ENCODE peak calls at places on chromosomes 11 and 22, in seven cellular contexts. One of them, this sample, is unnamed.

GRCh38 chr22:41976070-41976901 is 7.0 kb downstream of the SEPTIN3 start:
- DNase-seq in fibroblast of mammary gland: no peak
- DNase-seq in ovary: no peak
- DNase-seq in HL-60: peak; percentile 13
- DNase-seq in prostate gland: peak; percentile 46
- DNase-seq in sigmoid colon: no peak
- DNase-seq in AG09319: no peak
- DNase-seq in this sample: no peak

GRCh38 chr11:26028294-26028954 is 303.5 kb upstream of the ANO3 start:
- DNase-seq in fibroblast of mammary gland: peak; percentile 73
- DNase-seq in ovary: no peak
- DNase-seq in HL-60: no peak
- DNase-seq in prostate gland: no peak
- DNase-seq in sigmoid colon: no peak
- DNase-seq in AG09319: peak; percentile 8
- DNase-seq in this sample: no peak

GRCh38 chr11:20584093-20584774 is 15.2 kb upstream of the SLC6A5 start:
- DNase-seq in fibroblast of mammary gland: no peak
- DNase-seq in ovary: no peak
- DNase-seq in HL-60: no peak
- DNase-seq in prostate gland: no peak
- DNase-seq in sigmoid colon: no peak
- DNase-seq in AG09319: no peak
- DNase-seq in this sample: no peak

GRCh38 chr22:47678667-47679287 is 916.3 kb downstream of the TBC1D22A start:
- DNase-seq in fibroblast of mammary gland: no peak
- DNase-seq in ovary: no peak
- DNase-seq in HL-60: no peak
- DNase-seq in prostate gland: no peak
- DNase-seq in sigmoid colon: no peak
- DNase-seq in AG09319: no peak
- DNase-seq in this sample: no peak

GRCh38 chr11:2518112-2518982 is 73.5 kb downstream of the KCNQ1 start:
- DNase-seq in fibroblast of mammary gland: no peak
- DNase-seq in ovary: peak; percentile 13
- DNase-seq in HL-60: no peak
- DNase-seq in prostate gland: no peak
- DNase-seq in sigmoid colon: peak; percentile 50
- DNase-seq in AG09319: no peak
- DNase-seq in this sample: no peak

GRCh38 chr11:71368966-71369365 is 79.2 kb downstream of the DHCR7 start:
- DNase-seq in fibroblast of mammary gland: no peak
- DNase-seq in ovary: no peak
- DNase-seq in HL-60: no peak
- DNase-seq in prostate gland: no peak
- DNase-seq in sigmoid colon: no peak
- DNase-seq in AG09319: no peak
- DNase-seq in this sample: no peak

GRCh38 chr11:59559886-59560285 is 48.5 kb downstream of the OR4D9 start:
- DNase-seq in fibroblast of mammary gland: no peak
- DNase-seq in ovary: no peak
- DNase-seq in HL-60: no peak
- DNase-seq in prostate gland: no peak
- DNase-seq in sigmoid colon: no peak
- DNase-seq in AG09319: no peak
- DNase-seq in this sample: no peak

GRCh38 chr11:112343368-112344039 is 82.8 kb upstream of the PLET1 start:
- DNase-seq in fibroblast of mammary gland: peak; percentile 33
- DNase-seq in ovary: no peak
- DNase-seq in HL-60: no peak
- DNase-seq in prostate gland: peak; percentile 53
- DNase-seq in sigmoid colon: no peak
- DNase-seq in AG09319: no peak
- DNase-seq in this sample: no peak

GRCh38 chr11:120167659-120168058 is 29.7 kb upstream of the TRIM29 start:
- DNase-seq in fibroblast of mammary gland: no peak
- DNase-seq in ovary: no peak
- DNase-seq in HL-60: no peak
- DNase-seq in prostate gland: no peak
- DNase-seq in sigmoid colon: peak; percentile 60
- DNase-seq in AG09319: no peak
- DNase-seq in this sample: no peak

GRCh38 chr11:116454020-116454645 is 318.7 kb downstream of the BUD13 start:
- DNase-seq in fibroblast of mammary gland: peak; percentile 26
- DNase-seq in ovary: no peak
- DNase-seq in HL-60: peak; percentile 13
- DNase-seq in prostate gland: peak; percentile 40
- DNase-seq in sigmoid colon: peak; percentile 75
- DNase-seq in AG09319: no peak
- DNase-seq in this sample: no peak

GRCh38 chr11:30762188-30762587 is 176.0 kb upstream of the MPPED2 start:
- DNase-seq in fibroblast of mammary gland: no peak
- DNase-seq in ovary: no peak
- DNase-seq in HL-60: no peak
- DNase-seq in prostate gland: no peak
- DNase-seq in sigmoid colon: no peak
- DNase-seq in AG09319: no peak
- DNase-seq in this sample: no peak

GRCh38 chr11:15941206-15941770 is 415.1 kb downstream of the SOX6 start:
- DNase-seq in fibroblast of mammary gland: peak; percentile 74
- DNase-seq in ovary: peak; percentile 25
- DNase-seq in HL-60: no peak
- DNase-seq in prostate gland: no peak
- DNase-seq in sigmoid colon: no peak
- DNase-seq in AG09319: peak; percentile 28
- DNase-seq in this sample: no peak

GRCh38 chr11:128291835-128292234 is 295.5 kb downstream of the ETS1 start:
- DNase-seq in fibroblast of mammary gland: no peak
- DNase-seq in ovary: no peak
- DNase-seq in HL-60: no peak
- DNase-seq in prostate gland: no peak
- DNase-seq in sigmoid colon: no peak
- DNase-seq in AG09319: no peak
- DNase-seq in this sample: no peak

GRCh38 chr11:118076754-118077281 is at the start of gene TMPRSS4:
- DNase-seq in fibroblast of mammary gland: no peak
- DNase-seq in ovary: no peak
- DNase-seq in HL-60: no peak
- DNase-seq in prostate gland: peak; percentile 5
- DNase-seq in sigmoid colon: no peak
- DNase-seq in AG09319: no peak
- DNase-seq in this sample: no peak

GRCh38 chr11:119537641-119538253 is 114.8 kb upstream of the THY1 start:
- DNase-seq in fibroblast of mammary gland: no peak
- DNase-seq in ovary: no peak
- DNase-seq in HL-60: no peak
- DNase-seq in prostate gland: no peak
- DNase-seq in sigmoid colon: no peak
- DNase-seq in AG09319: no peak
- DNase-seq in this sample: no peak

GRCh38 chr22:43862074-43862881 is at the start of gene SULT4A1:
- DNase-seq in fibroblast of mammary gland: peak; percentile 24
- DNase-seq in ovary: peak; percentile 47
- DNase-seq in HL-60: no peak
- DNase-seq in prostate gland: no peak
- DNase-seq in sigmoid colon: peak; percentile 62
- DNase-seq in AG09319: no peak
- DNase-seq in this sample: no peak

GRCh38 chr11:22491826-22492225 is 133.8 kb downstream of the FANCF start:
- DNase-seq in fibroblast of mammary gland: peak; percentile 82
- DNase-seq in ovary: no peak
- DNase-seq in HL-60: no peak
- DNase-seq in prostate gland: no peak
- DNase-seq in sigmoid colon: no peak
- DNase-seq in AG09319: peak; percentile 65
- DNase-seq in this sample: no peak

GRCh38 chr11:35619754-35620640 is 1.7 kb downstream of the FJX1 start:
- DNase-seq in fibroblast of mammary gland: no peak
- DNase-seq in ovary: peak; percentile 24
- DNase-seq in HL-60: no peak
- DNase-seq in prostate gland: no peak
- DNase-seq in sigmoid colon: peak; percentile 63
- DNase-seq in AG09319: no peak
- DNase-seq in this sample: no peak
- TF ChIP-seq CTCF in fibroblast of mammary gland: no peak
- TF ChIP-seq CTCF in ovary: no peak
- TF ChIP-seq CTCF in HL-60: no peak
- TF ChIP-seq CTCF in prostate gland: no peak
- TF ChIP-seq CTCF in sigmoid colon: peak; percentile 12
- TF ChIP-seq CTCF in AG09319: no peak
- TF ChIP-seq CTCF in this sample: no peak

DNA sequence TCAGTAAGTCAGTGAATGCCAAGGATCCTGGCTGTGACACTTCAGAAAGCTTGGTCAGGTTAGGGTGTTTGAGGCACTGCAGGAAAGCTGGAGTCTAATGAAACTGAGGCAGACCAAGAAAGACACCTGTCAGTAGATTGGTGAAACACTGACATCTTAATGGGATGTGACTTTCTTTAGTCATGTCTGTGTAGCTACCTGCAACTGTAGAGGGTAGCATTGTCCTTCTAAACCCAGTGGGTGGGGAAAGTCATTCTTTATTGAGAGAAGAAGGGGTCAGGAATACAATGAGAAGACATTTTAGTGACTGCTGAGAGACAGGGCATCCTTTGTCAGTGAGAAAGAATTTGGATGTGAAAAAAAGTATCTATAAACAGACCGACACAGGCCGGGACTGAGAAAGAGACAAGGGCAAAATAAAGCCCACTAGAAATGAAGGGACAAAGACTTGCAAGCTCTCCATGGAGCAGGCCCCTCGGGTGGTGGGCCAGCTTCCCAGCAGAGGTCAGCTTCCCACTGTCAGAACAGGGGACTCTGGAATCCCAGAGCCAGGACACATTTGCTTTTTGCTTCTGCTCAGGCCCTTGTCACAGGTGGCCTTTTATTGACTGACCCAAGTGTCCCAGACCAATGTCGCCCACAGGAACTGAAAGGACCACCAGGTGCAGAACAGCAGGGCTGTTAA is 213.0 kb downstream of the TENM4 start:
- DNase-seq in fibroblast of mammary gland: no peak
- DNase-seq in ovary: no peak
- DNase-seq in HL-60: no peak
- DNase-seq in prostate gland: no peak
- DNase-seq in sigmoid colon: no peak
- DNase-seq in AG09319: no peak
- DNase-seq in this sample: no peak
- TF ChIP-seq CTCF in fibroblast of mammary gland: no peak
- TF ChIP-seq CTCF in ovary: no peak
- TF ChIP-seq CTCF in HL-60: no peak
- TF ChIP-seq CTCF in prostate gland: no peak
- TF ChIP-seq CTCF in sigmoid colon: no peak
- TF ChIP-seq CTCF in AG09319: no peak
- TF ChIP-seq CTCF in this sample: no peak

DNA sequence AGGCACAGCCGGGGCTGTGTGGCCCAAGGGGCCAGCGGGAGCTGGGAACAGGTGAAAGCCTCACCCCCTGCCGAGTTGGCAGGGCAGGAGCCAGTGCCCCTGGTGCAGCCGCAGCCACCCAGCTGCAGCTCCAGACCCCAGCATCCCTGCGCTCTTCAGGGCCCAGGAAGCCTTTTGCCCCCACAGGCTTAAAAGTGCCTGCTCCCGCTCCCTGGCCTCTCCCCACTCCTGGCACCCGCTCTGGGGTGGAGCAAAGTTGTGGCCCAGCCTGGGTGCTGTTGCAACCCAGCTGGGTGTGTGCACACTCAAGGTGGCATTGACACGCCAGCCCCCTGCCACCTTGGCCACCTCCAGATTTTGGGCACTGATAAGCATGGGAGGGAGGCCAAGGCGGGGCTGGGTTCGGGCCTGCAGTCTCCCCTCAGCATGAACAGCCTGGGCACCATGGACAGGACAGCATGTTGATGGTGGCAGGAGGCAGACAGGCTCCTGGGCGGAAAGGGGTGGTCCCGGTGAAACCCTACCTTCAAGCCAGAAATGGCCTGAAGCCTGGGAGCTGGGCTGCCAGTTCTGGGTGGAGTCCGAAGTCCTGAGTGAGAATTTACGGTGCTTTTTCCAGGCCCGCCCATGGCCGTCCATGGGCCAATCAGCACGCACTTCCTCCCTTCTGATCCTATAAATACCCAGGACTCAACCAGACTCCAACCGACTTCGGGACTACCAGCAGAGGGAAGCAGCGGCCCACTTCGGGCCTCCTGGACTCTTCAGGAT is 23.5 kb upstream of the RNASEH2C start:
- DNase-seq in fibroblast of mammary gland: peak; percentile 68
- DNase-seq in ovary: no peak
- DNase-seq in HL-60: peak; percentile 54
- DNase-seq in prostate gland: no peak
- DNase-seq in sigmoid colon: no peak
- DNase-seq in AG09319: no peak
- DNase-seq in this sample: no peak
- TF ChIP-seq CTCF in fibroblast of mammary gland: peak; percentile 53
- TF ChIP-seq CTCF in ovary: no peak
- TF ChIP-seq CTCF in HL-60: peak; percentile 23
- TF ChIP-seq CTCF in prostate gland: peak; percentile 19
- TF ChIP-seq CTCF in sigmoid colon: peak; percentile 12
- TF ChIP-seq CTCF in AG09319: peak; percentile 29
- TF ChIP-seq CTCF in this sample: peak; percentile 16

GRCh38 chr22:39808087-39808486 is 85.5 kb downstream of the ENTHD1 start:
- DNase-seq in fibroblast of mammary gland: peak; percentile 21
- DNase-seq in ovary: no peak
- DNase-seq in HL-60: peak; percentile 11
- DNase-seq in prostate gland: no peak
- DNase-seq in sigmoid colon: no peak
- DNase-seq in AG09319: no peak
- DNase-seq in this sample: no peak
- TF ChIP-seq CTCF in fibroblast of mammary gland: peak; percentile 52
- TF ChIP-seq CTCF in ovary: no peak
- TF ChIP-seq CTCF in HL-60: peak; percentile 49
- TF ChIP-seq CTCF in prostate gland: no peak
- TF ChIP-seq CTCF in sigmoid colon: no peak
- TF ChIP-seq CTCF in AG09319: peak; percentile 46
- TF ChIP-seq CTCF in this sample: peak; percentile 51

DNA sequence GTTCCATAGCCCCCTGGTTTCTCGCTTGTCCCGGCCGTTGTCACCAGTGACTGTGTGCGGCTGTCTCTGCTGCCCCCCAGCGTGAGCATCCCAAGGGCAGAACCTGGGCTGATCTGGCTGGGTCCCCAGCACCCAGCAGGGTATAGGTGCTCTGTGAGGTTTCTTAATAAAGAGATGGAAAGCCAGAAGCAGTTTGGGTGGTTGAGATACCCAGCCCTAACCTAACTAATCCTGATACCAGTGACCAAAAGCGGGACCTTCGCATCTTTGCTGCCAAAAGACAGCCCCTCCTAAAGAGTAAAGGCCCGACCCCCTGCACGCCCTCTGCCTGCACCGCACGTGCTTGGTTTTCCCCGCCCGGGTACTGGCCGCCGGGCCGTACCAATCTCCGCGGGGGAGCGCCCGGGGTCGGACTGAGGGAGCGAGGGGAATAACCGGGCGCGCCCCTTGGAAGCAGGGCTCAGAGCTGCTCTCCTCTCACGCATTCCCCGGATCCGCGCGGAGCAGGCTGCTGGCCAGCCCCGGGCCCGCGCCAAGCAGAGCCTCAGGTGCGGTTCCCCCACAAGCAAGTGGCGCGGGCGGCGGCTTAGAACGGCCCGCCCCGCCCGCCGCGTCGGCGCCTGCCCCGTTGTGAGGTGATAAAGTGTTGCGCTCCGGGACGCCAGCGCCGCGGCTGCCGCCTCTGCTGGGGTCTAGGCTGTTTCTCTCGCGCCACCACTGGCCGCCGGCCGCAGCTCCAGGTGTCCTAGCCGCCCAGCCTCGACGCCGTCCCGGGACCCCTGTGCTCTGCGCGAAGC is at the start of gene DGAT2:
- DNase-seq in fibroblast of mammary gland: peak; percentile 44
- DNase-seq in ovary: peak; percentile 78
- DNase-seq in HL-60: peak; percentile 66
- DNase-seq in prostate gland: peak; percentile 61
- DNase-seq in sigmoid colon: peak; percentile 76
- DNase-seq in AG09319: no peak
- DNase-seq in this sample: no peak
- TF ChIP-seq CTCF in fibroblast of mammary gland: no peak
- TF ChIP-seq CTCF in ovary: no peak
- TF ChIP-seq CTCF in HL-60: no peak
- TF ChIP-seq CTCF in prostate gland: peak; percentile 33
- TF ChIP-seq CTCF in sigmoid colon: no peak
- TF ChIP-seq CTCF in AG09319: no peak
- TF ChIP-seq CTCF in this sample: peak; percentile 40